ENCODE peak calls at places on chromosome 9, in five cellular contexts. Q is heart left ventricle, H is breast epithelium, K is endothelial cell of umbilical vein, F is body of pancreas. P is an unnamed sample.

GRCh38 chr9:79694676-79695400 is 123.1 kb downstream of the TLE4 start:
- DNase-seq in Q (no peak), H (no peak), K (no peak), F (no peak), P (no peak)

GRCh38 chr9:112061152-112061740 is 113.9 kb downstream of the SUSD1 start:
- DNase-seq in Q (peak; percentile 55), H (no peak), K (peak; percentile 98), F (no peak), P (peak; percentile 20)

GRCh38 chr9:37449877-37450632 is 15.2 kb downstream of the ZBTB5 start:
- DNase-seq in Q (no peak), H (no peak), K (no peak), F (no peak), P (no peak)

GRCh38 chr9:120921751-120922181 is 4.8 kb downstream of the TRAF1 start:
- DNase-seq in Q (no peak), H (no peak), K (no peak), F (no peak), P (no peak)

GRCh38 chr9:89648247-89649000 is 43.6 kb downstream of the GADD45G start:
- DNase-seq in Q (no peak), H (no peak), K (no peak), F (no peak), P (no peak)

GRCh38 chr9:14318934-14319513 is 5.1 kb upstream of the NFIB start:
- DNase-seq in Q (no peak), H (no peak), K (peak; percentile 45), F (no peak), P (no peak)

GRCh38 chr9:88950341-88951141 is 40.7 kb upstream of the S1PR3 start:
- DNase-seq in Q (no peak), H (no peak), K (peak; percentile 45), F (no peak), P (no peak)

GRCh38 chr9:124345751-124346281 is 69.4 kb downstream of the PSMB7 start:
- DNase-seq in Q (no peak), H (no peak), K (no peak), F (no peak), P (no peak)

GRCh38 chr9:20914556-20914955 is 116.9 kb downstream of the HACD4 start:
- DNase-seq in Q (no peak), H (no peak), K (no peak), F (no peak), P (no peak)

GRCh38 chr9:35703906-35704672 is 14.4 kb upstream of the TPM2 start:
- DNase-seq in Q (no peak), H (no peak), K (no peak), F (no peak), P (no peak)

GRCh38 chr9:5843450-5844249 is 10.7 kb upstream of the ERMP1 start:
- DNase-seq in Q (no peak), H (no peak), K (peak; percentile 61), F (no peak), P (peak; percentile 80)

GRCh38 chr9:109961579-109961978 is 181.6 kb downstream of the PALM2AKAP2 start:
- DNase-seq in Q (no peak), H (no peak), K (no peak), F (no peak), P (no peak)

GRCh38 chr9:18487620-18488019 is 13.7 kb downstream of the ADAMTSL1 start:
- DNase-seq in Q (no peak), H (no peak), K (no peak), F (no peak), P (no peak)

GRCh38 chr9:35755071-35755470 is 995 bp upstream of the MSMP start:
- DNase-seq in Q (no peak), H (no peak), K (peak; percentile 47), F (no peak), P (no peak)

GRCh38 chr9:72526901-72527800 is 5.7 kb downstream of the TMC1 start:
- DNase-seq in Q (peak; percentile 44), H (peak; percentile 81), K (peak; percentile 97), F (peak; percentile 32), P (peak; percentile 48)
- TF ChIP-seq POLR2A in Q (no peak), H (no peak), K (no peak), F (no peak), P (no peak)

GRCh38 chr9:126218726-126219125 is 107.9 kb upstream of the MVB12B start:
- DNase-seq in Q (no peak), H (no peak), K (no peak), F (no peak), P (no peak)

GRCh38 chr9:126217121-126217520 is 109.5 kb upstream of the MVB12B start:
- DNase-seq in Q (no peak), H (no peak), K (no peak), F (no peak), P (no peak)

GRCh38 chr9:126217797-126218196 is 108.8 kb upstream of the MVB12B start:
- DNase-seq in Q (no peak), H (no peak), K (no peak), F (no peak), P (no peak)

GRCh38 chr9:126219717-126220116 is 106.9 kb upstream of the MVB12B start:
- DNase-seq in Q (no peak), H (no peak), K (no peak), F (no peak), P (no peak)

GRCh38 chr9:126219166-126219565 is 107.5 kb upstream of the MVB12B start:
- DNase-seq in Q (no peak), H (no peak), K (no peak), F (no peak), P (no peak)
- H3K27me3 ChIP-seq in Q (peaks cover 18% of the 10 kb centered on the region), H (peaks cover 37% of the 10 kb centered on the region), K (peaks cover 31% of the 10 kb centered on the region), F (peaks cover 17% of the 10 kb centered on the region), P (peaks cover 11% of the 10 kb centered on the region)

GRCh38 chr9:131720330-131720729 is 19.5 kb downstream of the RAPGEF1 start:
- DNase-seq in Q (no peak), H (no peak), K (no peak), F (no peak), P (no peak)
- H3K4me1 ChIP-seq in Q (peaks cover 83% of the 10 kb centered on the region), H (no peaks in the 10 kb centered on the region), K (peaks cover 10% of the 10 kb centered on the region), F (peaks cover 45% of the 10 kb centered on the region), P (no peaks in the 10 kb centered on the region)

DNA sequence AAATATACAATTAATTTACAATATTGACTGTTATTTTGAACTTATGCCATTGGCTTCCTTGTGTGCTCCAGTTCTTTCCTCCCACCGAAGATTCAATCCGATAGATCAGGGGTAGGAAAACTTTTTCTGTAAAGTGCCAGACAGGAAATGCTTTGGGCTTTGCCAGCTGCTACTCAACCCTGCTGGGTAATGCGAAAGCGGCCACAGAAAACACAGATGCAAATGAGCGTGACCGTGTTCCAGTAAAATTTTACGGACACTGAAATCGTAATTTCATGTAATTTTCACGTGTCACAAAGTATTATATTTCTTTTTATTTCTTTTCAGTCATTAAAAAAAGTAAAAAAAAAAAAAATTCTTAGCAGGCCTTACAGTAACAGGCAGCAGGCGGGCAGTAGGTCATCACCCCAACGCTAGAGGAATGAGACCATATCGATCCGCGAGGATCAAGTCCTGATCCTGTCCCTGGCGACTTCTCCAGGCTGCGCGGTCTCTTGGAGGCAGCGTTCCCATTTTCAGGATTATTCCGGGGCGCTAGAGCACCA is 604 bp downstream of the NMRK1 start:
- DNase-seq in Q (no peak), H (no peak), K (peak; percentile 75), F (peak; percentile 61), P (peak; percentile 72)
- TF ChIP-seq POLR2A in Q (no peak), H (no peak), K (no peak), F (no peak), P (no peak)

DNA sequence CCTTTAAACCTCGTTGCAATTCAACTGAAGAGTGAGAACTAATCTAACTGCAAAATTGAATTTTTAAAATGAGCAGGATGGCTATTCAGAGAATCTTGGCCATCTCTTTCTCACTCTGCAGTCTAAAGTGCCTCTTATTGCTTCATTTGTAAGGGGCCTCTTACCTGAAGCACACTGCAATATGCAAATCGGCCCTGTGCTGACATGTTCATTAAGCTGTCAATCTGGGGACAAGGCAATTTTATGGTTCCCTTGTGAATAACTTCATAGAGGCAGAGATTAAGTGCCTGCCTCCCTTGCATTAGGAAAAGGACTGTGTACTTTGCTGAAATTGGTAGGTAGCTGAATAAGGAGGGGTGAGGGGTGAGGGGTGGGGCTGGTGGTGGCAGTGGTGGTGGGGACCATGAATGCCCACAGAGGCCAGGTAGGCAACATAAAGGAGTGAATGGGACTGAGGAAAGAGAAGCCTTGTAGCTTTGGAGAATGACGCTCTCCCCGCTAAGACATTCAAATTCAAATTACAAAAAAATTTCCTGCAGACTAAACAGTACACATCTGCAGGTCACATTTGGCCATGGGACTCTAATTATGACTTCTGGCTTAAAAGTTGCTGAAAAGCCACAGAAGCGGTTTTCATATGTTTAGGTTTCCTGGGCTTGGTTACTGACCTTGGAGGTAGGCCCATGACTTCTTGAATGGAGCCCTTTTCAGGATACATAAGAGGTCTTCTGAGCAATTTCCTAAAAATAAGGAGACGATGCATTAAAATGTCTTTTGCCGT is 25.0 kb downstream of the TNFSF8 start:
- DNase-seq in Q (no peak), H (no peak), K (no peak), F (no peak), P (no peak)
- H3K27me3 ChIP-seq in Q (no peaks in the 10 kb centered on the region), H (peaks cover 5% of the 10 kb centered on the region), K (no peaks in the 10 kb centered on the region), F (no peaks in the 10 kb centered on the region), P (no peaks in the 10 kb centered on the region)

GRCh38 chr9:33161589-33162132 is 5.5 kb downstream of the B4GALT1 start:
- DNase-seq in Q (peak; percentile 25), H (no peak), K (no peak), F (peak; percentile 49), P (peak; percentile 94)

GRCh38 chr9:33159058-33159759 is 7.9 kb downstream of the B4GALT1 start:
- DNase-seq in Q (peak; percentile 90), H (no peak), K (peak; percentile 68), F (peak; percentile 48), P (peak; percentile 65)

GRCh38 chr9:33159760-33160127 is 7.4 kb downstream of the B4GALT1 start:
- DNase-seq in Q (peak; percentile 59), H (no peak), K (peak; percentile 73), F (no peak), P (peak; percentile 76)

GRCh38 chr9:33162721-33163311 is 4.3 kb downstream of the B4GALT1 start:
- DNase-seq in Q (peak; percentile 17), H (no peak), K (no peak), F (peak; percentile 53), P (peak; percentile 81)

DNA sequence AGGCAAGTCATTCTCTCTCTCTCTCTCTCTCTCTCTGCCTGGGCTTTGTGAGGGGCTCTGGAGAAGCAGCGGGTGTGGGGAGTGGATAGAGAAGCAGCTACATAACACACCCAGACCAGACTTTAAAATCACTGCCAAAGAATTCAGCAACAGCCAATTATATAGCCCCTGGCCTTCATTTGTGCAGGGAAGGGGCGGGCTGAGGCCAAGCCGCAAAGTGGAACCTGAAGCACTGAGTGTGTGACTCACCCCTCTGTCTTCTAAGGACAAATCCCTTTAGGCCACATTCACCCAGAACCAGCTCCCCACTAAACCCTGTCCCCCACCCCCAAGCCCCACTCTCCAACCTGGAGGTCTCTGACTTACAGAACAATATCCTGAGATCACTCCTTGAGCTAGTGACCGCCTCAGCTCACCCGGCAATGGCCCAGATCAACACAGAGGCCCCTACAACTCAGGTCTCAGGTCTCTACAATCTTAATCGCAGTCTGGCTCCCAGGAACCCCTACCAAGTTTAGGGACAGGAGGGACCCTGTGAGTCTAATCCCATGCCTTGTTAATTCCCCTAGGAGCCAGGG is 6.0 kb downstream of the B4GALT1 start:
- DNase-seq in Q (peak; percentile 64), H (no peak), K (peak; percentile 87), F (peak; percentile 38), P (peak; percentile 90)
- H3K4me1 ChIP-seq in Q (peaks cover 90% of the 10 kb centered on the region), H (peaks cover 35% of the 10 kb centered on the region), K (peaks cover 75% of the 10 kb centered on the region), F (peaks cover 96% of the 10 kb centered on the region), P (peaks cover 86% of the 10 kb centered on the region)